ENCODE peak calls at places on chromosome 9, in six cellular contexts. O is pancreas, S is heart right ventricle, Z is spleen, X is H9, H is body of pancreas. V is an unnamed sample.

GRCh38 chr9:127535834-127536233 is 76.2 kb upstream of the STXBP1 start:
- DNase-seq in O (no peak), S (no peak), Z (no peak), X (no peak), H (no peak), V (no peak)

GRCh38 chr9:119074017-119074416 is 295.2 kb downstream of the BRINP1 start:
- DNase-seq in O (no peak), S (no peak), Z (no peak), X (no peak), H (no peak), V (no peak)

GRCh38 chr9:117932585-117932984 is 228.4 kb downstream of the TLR4 start:
- DNase-seq in O (no peak), S (no peak), Z (no peak), X (no peak), H (no peak), V (no peak)

GRCh38 chr9:4298255-4299005 is 1.4 kb downstream of the GLIS3 start:
- DNase-seq in O (peak; percentile 42), S (peak; percentile 22), Z (no peak), X (peak; percentile 37), H (peak; percentile 49), V (no peak)

GRCh38 chr9:105063665-105064247 is 135.8 kb upstream of the ABCA1 start:
- DNase-seq in O (peak; percentile 39), S (no peak), Z (no peak), X (no peak), H (peak; percentile 43), V (no peak)

GRCh38 chr9:33080534-33080933 is 4.1 kb upstream of the SMU1 start:
- DNase-seq in O (no peak), S (no peak), Z (no peak), X (no peak), H (no peak), V (no peak)

GRCh38 chr9:109816490-109816889 is 36.5 kb downstream of the PALM2AKAP2 start:
- DNase-seq in O (no peak), S (no peak), Z (no peak), X (no peak), H (peak; percentile 50), V (peak; percentile 94)

GRCh38 chr9:7363777-7364477 is 435.7 kb downstream of the DMAC1 start:
- DNase-seq in O (no peak), S (no peak), Z (no peak), X (no peak), H (no peak), V (no peak)

GRCh38 chr9:4755026-4755609 is 14.1 kb upstream of the AK3 start:
- DNase-seq in O (no peak), S (no peak), Z (no peak), X (no peak), H (no peak), V (no peak)

GRCh38 chr9:21817176-21817575 is 14.7 kb downstream of the MTAP start:
- DNase-seq in O (no peak), S (no peak), Z (no peak), X (no peak), H (peak; percentile 31), V (no peak)

GRCh38 chr9:8660383-8660782 is 860.8 kb upstream of the DMAC1 start:
- DNase-seq in O (peak; percentile 44), S (peak; percentile 38), Z (no peak), X (no peak), H (peak; percentile 78), V (no peak)

GRCh38 chr9:101977614-101978210 is 239.3 kb upstream of the GRIN3A start:
- DNase-seq in O (no peak), S (no peak), Z (no peak), X (no peak), H (no peak), V (no peak)

GRCh38 chr9:131606896-131607567 is 61.7 kb downstream of the PRRT1B start:
- DNase-seq in O (no peak), S (no peak), Z (no peak), X (no peak), H (no peak), V (no peak)

GRCh38 chr9:132546148-132547051 is 36.0 kb upstream of the BARHL1 start:
- DNase-seq in O (no peak), S (peak; percentile 23), Z (no peak), X (peak; percentile 74), H (peak; percentile 17), V (no peak)

GRCh38 chr9:117815315-117815714 is 111.1 kb downstream of the TLR4 start:
- DNase-seq in O (no peak), S (no peak), Z (no peak), X (no peak), H (no peak), V (no peak)

GRCh38 chr9:87964826-87965225 is 9.5 kb downstream of the CDK20 start:
- DNase-seq in O (no peak), S (no peak), Z (no peak), X (no peak), H (no peak), V (no peak)

GRCh38 chr9:114561771-114562170 is 25.8 kb upstream of the ATP6V1G1 start:
- DNase-seq in O (no peak), S (no peak), Z (no peak), X (no peak), H (no peak), V (no peak)

GRCh38 chr9:70340572-70340971 is 73.9 kb downstream of the KLF9 start:
- DNase-seq in O (no peak), S (no peak), Z (no peak), X (no peak), H (no peak), V (no peak)

GRCh38 chr9:100602302-100602930 is 24.5 kb downstream of the CAVIN4 start:
- DNase-seq in O (no peak), S (no peak), Z (no peak), X (peak; percentile 60), H (peak; percentile 68), V (no peak)

GRCh38 chr9:76116913-76117312 is 226.4 kb downstream of the PCSK5 start:
- DNase-seq in O (no peak), S (no peak), Z (no peak), X (no peak), H (no peak), V (no peak)

GRCh38 chr9:89039092-89039465 is 47.8 kb downstream of the S1PR3 start:
- DNase-seq in O (no peak), S (no peak), Z (no peak), X (no peak), H (no peak), V (no peak)

GRCh38 chr9:131096490-131097258 is at the start of gene AIF1L:
- DNase-seq in O (peak; percentile 54), S (peak; percentile 38), Z (no peak), X (peak; percentile 94), H (peak; percentile 58), V (no peak)

GRCh38 chr9:132486706-132487350 is 76.8 kb downstream of the CFAP77 start:
- DNase-seq in O (no peak), S (no peak), Z (no peak), X (no peak), H (no peak), V (no peak)

GRCh38 chr9:114169029-114169939 is 13.9 kb downstream of the COL27A1 start:
- DNase-seq in O (no peak), S (no peak), Z (peak; percentile 69), X (no peak), H (no peak), V (no peak)

GRCh38 chr9:71774917-71775316 is 6.6 kb upstream of the CEMIP2 start:
- DNase-seq in O (no peak), S (no peak), Z (no peak), X (no peak), H (no peak), V (no peak)

GRCh38 chr9:124135813-124136365 is 121.9 kb upstream of the NEK6 start:
- DNase-seq in O (no peak), S (no peak), Z (no peak), X (no peak), H (no peak), V (no peak)

GRCh38 chr9:124139001-124139400 is 118.7 kb upstream of the NEK6 start:
- DNase-seq in O (no peak), S (no peak), Z (no peak), X (no peak), H (no peak), V (no peak)

GRCh38 chr9:124137009-124137943 is 120.5 kb upstream of the NEK6 start:
- DNase-seq in O (no peak), S (no peak), Z (no peak), X (no peak), H (no peak), V (no peak)

GRCh38 chr9:124140941-124141568 is 116.7 kb upstream of the NEK6 start:
- DNase-seq in O (no peak), S (no peak), Z (no peak), X (no peak), H (no peak), V (no peak)

GRCh38 chr9:124137944-124138335 is 119.8 kb upstream of the NEK6 start:
- DNase-seq in O (no peak), S (no peak), Z (no peak), X (no peak), H (no peak), V (no peak)
- H3K27ac ChIP-seq in O (no peak overlapping the region), S (no peak overlapping the region), Z (no peak overlapping the region), X (no peak overlapping the region), H (no peak overlapping the region), V (no peak overlapping the region)

GRCh38 chr9:125255781-125256391 is 5.7 kb upstream of the GAPVD1 start:
- DNase-seq in O (no peak), S (no peak), Z (no peak), X (no peak), H (peak; percentile 16), V (no peak)
- TF ChIP-seq CTCF in O (no peak), S (peak; percentile 21), Z (no peak), X (peak; percentile 64), H (peak; percentile 50), V (peak; percentile 42)

GRCh38 chr9:94033383-94033782 is 50.9 kb upstream of the PTPDC1 start:
- DNase-seq in O (no peak), S (no peak), Z (no peak), X (no peak), H (no peak), V (no peak)

GRCh38 chr9:94030318-94031179 is 53.7 kb upstream of the PTPDC1 start:
- DNase-seq in O (peak; percentile 85), S (peak; percentile 88), Z (peak; percentile 95), X (peak; percentile 86), H (peak; percentile 85), V (peak; percentile 47)

GRCh38 chr9:94029932-94030317 is 54.3 kb upstream of the PTPDC1 start:
- DNase-seq in O (no peak), S (no peak), Z (no peak), X (no peak), H (no peak), V (no peak)

GRCh38 chr9:94031946-94032345 is 52.3 kb upstream of the PTPDC1 start:
- DNase-seq in O (no peak), S (no peak), Z (no peak), X (no peak), H (no peak), V (no peak)

DNA sequence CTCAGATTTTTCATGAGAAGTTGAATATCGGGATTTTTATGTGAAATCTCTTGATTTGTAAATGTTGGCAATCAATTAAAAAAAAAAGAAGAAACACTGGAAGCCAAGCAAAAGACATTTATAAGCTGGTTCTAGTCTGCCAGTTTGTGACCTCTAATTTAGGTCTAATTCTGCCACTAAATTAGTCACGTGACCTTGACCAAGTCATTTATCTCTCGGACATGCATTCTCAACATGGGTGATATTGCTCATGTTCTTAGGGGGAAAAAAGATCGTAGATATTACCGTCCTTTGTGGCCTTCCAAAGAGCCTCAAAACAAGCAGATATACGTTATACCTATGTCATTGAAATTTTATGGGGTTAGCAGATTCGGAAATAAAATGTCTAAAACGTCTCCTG is 52.9 kb upstream of the PTPDC1 start:
- DNase-seq in O (no peak), S (no peak), Z (no peak), X (no peak), H (no peak), V (no peak)
- H3K27ac ChIP-seq in O (no peak overlapping the region), S (peak overlapping the region; percentile 30), Z (no peak overlapping the region), X (no peak overlapping the region), H (no peak overlapping the region), V (no peak overlapping the region)

GRCh38 chr9:36431078-36431477 is 31.0 kb upstream of the RNF38 start:
- DNase-seq in O (no peak), S (no peak), Z (no peak), X (no peak), H (no peak), V (no peak)
- TF ChIP-seq CTCF in O (no peak), S (no peak), Z (no peak), X (peak; percentile 38), H (no peak), V (no peak)